ENCODE peak calls at places on chromosome 18, in ten cellular contexts. One of them, this sample, is unnamed.

GRCh38 chr18:44973282-44973681 is 292.6 kb downstream of the SETBP1 start:
- DNase-seq in islet precursor cell: no peak
- DNase-seq in Caki2: no peak
- DNase-seq in AML-193: no peak
- DNase-seq in A172: no peak
- DNase-seq in aorta: no peak
- DNase-seq in Kasumi-1: no peak
- DNase-seq in tibial artery: no peak
- DNase-seq in mucosa of gallbladder: no peak
- DNase-seq in KBM-7: no peak
- DNase-seq in this sample: no peak

GRCh38 chr18:2050702-2051201 is 520.6 kb downstream of the METTL4 start:
- DNase-seq in KBM-7: no peak
- DNase-seq in A172: peak
- DNase-seq in tibial artery: no peak
- DNase-seq in Caki2: peak
- DNase-seq in Kasumi-1: no peak
- DNase-seq in AML-193: no peak
- DNase-seq in islet precursor cell: peak
- DNase-seq in aorta: no peak
- DNase-seq in mucosa of gallbladder: peak
- DNase-seq in this sample: peak

GRCh38 chr18:23825496-23825895 is 136.2 kb downstream of the LAMA3 start:
- DNase-seq in Caki2: no peak
- DNase-seq in tibial artery: no peak
- DNase-seq in AML-193: no peak
- DNase-seq in aorta: no peak
- DNase-seq in islet precursor cell: no peak
- DNase-seq in A172: no peak
- DNase-seq in Kasumi-1: no peak
- DNase-seq in mucosa of gallbladder: no peak
- DNase-seq in KBM-7: no peak
- DNase-seq in this sample: no peak

GRCh38 chr18:77858331-77858730 is 608.7 kb downstream of the GALR1 start:
- DNase-seq in mucosa of gallbladder: no peak
- DNase-seq in A172: no peak
- DNase-seq in Caki2: no peak
- DNase-seq in KBM-7: no peak
- DNase-seq in islet precursor cell: no peak
- DNase-seq in Kasumi-1: no peak
- DNase-seq in aorta: no peak
- DNase-seq in AML-193: no peak
- DNase-seq in tibial artery: no peak
- DNase-seq in this sample: no peak

GRCh38 chr18:8776013-8776515 is 70.7 kb downstream of the MTCL1 start:
- DNase-seq in islet precursor cell: peak
- DNase-seq in aorta: no peak
- DNase-seq in Kasumi-1: no peak
- DNase-seq in A172: no peak
- DNase-seq in KBM-7: no peak
- DNase-seq in tibial artery: peak
- DNase-seq in mucosa of gallbladder: no peak
- DNase-seq in AML-193: no peak
- DNase-seq in Caki2: no peak
- DNase-seq in this sample: no peak

GRCh38 chr18:57814555-57814954 is 11.4 kb upstream of the ATP8B1 start:
- DNase-seq in islet precursor cell: no peak
- DNase-seq in A172: no peak
- DNase-seq in KBM-7: no peak
- DNase-seq in aorta: no peak
- DNase-seq in Kasumi-1: no peak
- DNase-seq in AML-193: no peak
- DNase-seq in Caki2: no peak
- DNase-seq in mucosa of gallbladder: no peak
- DNase-seq in tibial artery: no peak
- DNase-seq in this sample: no peak

GRCh38 chr18:47254341-47254939 is 3.0 kb upstream of the SKOR2 start:
- DNase-seq in Kasumi-1: peak
- DNase-seq in aorta: peak
- DNase-seq in Caki2: peak
- DNase-seq in islet precursor cell: peak
- DNase-seq in mucosa of gallbladder: peak
- DNase-seq in tibial artery: no peak
- DNase-seq in AML-193: no peak
- DNase-seq in A172: no peak
- DNase-seq in KBM-7: peak
- DNase-seq in this sample: peak

GRCh38 chr18:26546875-26547301 is 1.5 kb downstream of the KCTD1 start:
- DNase-seq in KBM-7: no peak
- DNase-seq in Caki2: no peak
- DNase-seq in aorta: no peak
- DNase-seq in mucosa of gallbladder: no peak
- DNase-seq in islet precursor cell: no peak
- DNase-seq in A172: no peak
- DNase-seq in Kasumi-1: no peak
- DNase-seq in AML-193: no peak
- DNase-seq in tibial artery: no peak
- DNase-seq in this sample: no peak

GRCh38 chr18:55280515-55280914 is 307.5 kb downstream of the TCF4 start:
- DNase-seq in A172: no peak
- DNase-seq in Caki2: no peak
- DNase-seq in Kasumi-1: no peak
- DNase-seq in aorta: no peak
- DNase-seq in tibial artery: no peak
- DNase-seq in mucosa of gallbladder: no peak
- DNase-seq in KBM-7: no peak
- DNase-seq in islet precursor cell: no peak
- DNase-seq in AML-193: no peak
- DNase-seq in this sample: no peak

GRCh38 chr18:34122724-34123334 is 101.9 kb downstream of the NOL4 start:
- DNase-seq in islet precursor cell: peak
- DNase-seq in A172: peak
- DNase-seq in aorta: no peak
- DNase-seq in AML-193: peak
- DNase-seq in KBM-7: peak
- DNase-seq in Kasumi-1: peak
- DNase-seq in Caki2: peak
- DNase-seq in tibial artery: peak
- DNase-seq in mucosa of gallbladder: peak
- DNase-seq in this sample: peak

GRCh38 chr18:34695300-34695699 is 14.8 kb upstream of the DTNA start:
- DNase-seq in mucosa of gallbladder: no peak
- DNase-seq in islet precursor cell: no peak
- DNase-seq in Caki2: no peak
- DNase-seq in Kasumi-1: no peak
- DNase-seq in tibial artery: no peak
- DNase-seq in KBM-7: no peak
- DNase-seq in A172: no peak
- DNase-seq in AML-193: no peak
- DNase-seq in aorta: no peak
- DNase-seq in this sample: no peak

GRCh38 chr18:25827961-25828561 is 262.4 kb downstream of the SS18 start:
- DNase-seq in islet precursor cell: peak
- DNase-seq in tibial artery: no peak
- DNase-seq in Kasumi-1: no peak
- DNase-seq in aorta: no peak
- DNase-seq in A172: no peak
- DNase-seq in mucosa of gallbladder: no peak
- DNase-seq in KBM-7: no peak
- DNase-seq in AML-193: no peak
- DNase-seq in Caki2: no peak
- DNase-seq in this sample: no peak

GRCh38 chr18:32156855-32157254 is 33.0 kb upstream of the MEP1B start:
- DNase-seq in A172: no peak
- DNase-seq in Kasumi-1: no peak
- DNase-seq in AML-193: peak
- DNase-seq in Caki2: no peak
- DNase-seq in islet precursor cell: no peak
- DNase-seq in tibial artery: no peak
- DNase-seq in KBM-7: no peak
- DNase-seq in aorta: no peak
- DNase-seq in mucosa of gallbladder: no peak
- DNase-seq in this sample: no peak

GRCh38 chr18:61829108-61829507 is 63.7 kb downstream of the RNF152 start:
- DNase-seq in Kasumi-1: no peak
- DNase-seq in A172: no peak
- DNase-seq in islet precursor cell: no peak
- DNase-seq in KBM-7: no peak
- DNase-seq in AML-193: no peak
- DNase-seq in mucosa of gallbladder: no peak
- DNase-seq in tibial artery: no peak
- DNase-seq in aorta: no peak
- DNase-seq in Caki2: no peak
- DNase-seq in this sample: no peak

GRCh38 chr18:12345491-12346239 is 31.4 kb downstream of the AFG3L2 start:
- DNase-seq in AML-193: no peak
- DNase-seq in tibial artery: no peak
- DNase-seq in Caki2: no peak
- DNase-seq in mucosa of gallbladder: no peak
- DNase-seq in KBM-7: no peak
- DNase-seq in A172: peak
- DNase-seq in aorta: no peak
- DNase-seq in Kasumi-1: no peak
- DNase-seq in islet precursor cell: no peak
- DNase-seq in this sample: no peak

GRCh38 chr18:37385846-37386435 is 179.7 kb downstream of the CELF4 start:
- DNase-seq in mucosa of gallbladder: no peak
- DNase-seq in islet precursor cell: no peak
- DNase-seq in KBM-7: peak
- DNase-seq in AML-193: no peak
- DNase-seq in tibial artery: no peak
- DNase-seq in Caki2: no peak
- DNase-seq in Kasumi-1: peak
- DNase-seq in A172: peak
- DNase-seq in aorta: no peak
- DNase-seq in this sample: peak

GRCh38 chr18:9568186-9568585 is 46.2 kb downstream of the PPP4R1 start:
- DNase-seq in mucosa of gallbladder: no peak
- DNase-seq in islet precursor cell: no peak
- DNase-seq in AML-193: no peak
- DNase-seq in tibial artery: no peak
- DNase-seq in Caki2: no peak
- DNase-seq in A172: no peak
- DNase-seq in aorta: no peak
- DNase-seq in Kasumi-1: no peak
- DNase-seq in KBM-7: no peak
- DNase-seq in this sample: no peak

GRCh38 chr18:33097126-33097525 is 324.3 kb upstream of the KLHL14 start:
- DNase-seq in Caki2: peak
- DNase-seq in mucosa of gallbladder: no peak
- DNase-seq in islet precursor cell: peak
- DNase-seq in KBM-7: no peak
- DNase-seq in AML-193: no peak
- DNase-seq in A172: no peak
- DNase-seq in aorta: no peak
- DNase-seq in Kasumi-1: no peak
- DNase-seq in tibial artery: no peak
- DNase-seq in this sample: no peak

GRCh38 chr18:34787931-34788532 is 77.9 kb downstream of the DTNA start:
- DNase-seq in tibial artery: no peak
- DNase-seq in A172: peak
- DNase-seq in AML-193: peak
- DNase-seq in aorta: no peak
- DNase-seq in Kasumi-1: peak
- DNase-seq in mucosa of gallbladder: peak
- DNase-seq in KBM-7: peak
- DNase-seq in Caki2: no peak
- DNase-seq in islet precursor cell: no peak
- DNase-seq in this sample: peak